ENCODE peak calls at places on chromosomes 5 and 9, in seven cellular contexts. L is psoas muscle; F is Peyer's patch; P is OCI-LY7; Y is effector memory CD4-positive, alpha-beta T cell; C is cardiac muscle cell; X is GM23338. W is an unnamed sample.

GRCh38 chr9:78973906-78974305 is 597.9 kb upstream of the TLE4 start:
- DNase-seq in P (no peak), C (no peak), L (no peak), X (peak; percentile 16), F (no peak), Y (no peak), W (no peak)

GRCh38 chr5:124828731-124829130 is 82.3 kb upstream of the ZNF608 start:
- DNase-seq in C (no peak), F (no peak), X (no peak), Y (no peak), P (no peak), L (no peak), W (no peak)

GRCh38 chr9:137171149-137172063 is at the start of gene TMEM210:
- DNase-seq in L (no peak), X (no peak), F (no peak), P (no peak), Y (no peak), C (no peak), W (no peak)

GRCh38 chr9:127215266-127216209 is 49.0 kb upstream of the GARNL3 start:
- DNase-seq in F (no peak), X (no peak), L (no peak), Y (no peak), P (no peak), C (no peak), W (no peak)

GRCh38 chr5:172534229-172535169 is 80.2 kb upstream of the SH3PXD2B start:
- DNase-seq in Y (no peak), X (no peak), F (no peak), L (no peak), P (no peak), C (no peak), W (no peak)

GRCh38 chr5:145768863-145769262 is 66.3 kb downstream of the PRELID2 start:
- DNase-seq in X (no peak), L (no peak), F (no peak), P (no peak), C (no peak), Y (no peak), W (no peak)

GRCh38 chr5:173670791-173671120 is 54.3 kb upstream of the BOD1 start:
- DNase-seq in F (no peak), L (no peak), X (no peak), C (peak; percentile 29), Y (no peak), P (no peak), W (no peak)

GRCh38 chr9:85569988-85570387 is 171.8 kb downstream of the AGTPBP1 start:
- DNase-seq in C (peak; percentile 12), X (no peak), Y (no peak), F (no peak), L (no peak), P (no peak), W (no peak)

GRCh38 chr9:5718296-5719032 is 89.6 kb downstream of the RIC1 start:
- DNase-seq in F (no peak), X (no peak), P (no peak), Y (no peak), L (no peak), C (no peak), W (no peak)

GRCh38 chr5:93886098-93886806 is 144.9 kb upstream of the POU5F2 start:
- DNase-seq in C (no peak), Y (no peak), F (no peak), P (no peak), X (no peak), L (no peak), W (no peak)

GRCh38 chr5:6371079-6371810 is 7.1 kb downstream of the MED10 start:
- DNase-seq in C (no peak), Y (no peak), F (no peak), L (no peak), P (no peak), X (no peak), W (no peak)

GRCh38 chr5:139638736-139639618 is 9.2 kb upstream of the CXXC5 start:
- DNase-seq in F (peak; percentile 37), P (peak; percentile 53), Y (no peak), C (no peak), X (no peak), L (no peak), W (no peak)

GRCh38 chr5:163735069-163735468 is 229.7 kb downstream of the MAT2B start:
- DNase-seq in Y (no peak), X (no peak), L (no peak), P (no peak), F (no peak), C (no peak), W (no peak)

GRCh38 chr9:105050296-105050695 is 122.3 kb upstream of the ABCA1 start:
- DNase-seq in C (no peak), Y (no peak), F (no peak), L (no peak), X (no peak), P (no peak), W (no peak)

GRCh38 chr5:18072600-18072999 is 438.3 kb downstream of the TAF11L14 start:
- DNase-seq in P (no peak), L (no peak), X (no peak), F (no peak), Y (no peak), C (no peak), W (no peak)

GRCh38 chr9:129665008-129665771 is at the start of gene PRRX2:
- DNase-seq in X (peak; percentile 80), Y (no peak), C (peak; percentile 34), F (no peak), P (no peak), L (peak; percentile 56), W (no peak)

GRCh38 chr5:172923539-172923938 is 35.7 kb upstream of the RPL26L1 start:
- DNase-seq in P (no peak), X (no peak), Y (no peak), C (no peak), L (no peak), F (no peak), W (no peak)

GRCh38 chr5:149314571-149315111 is 30.7 kb upstream of the GRPEL2 start:
- DNase-seq in Y (no peak), L (no peak), F (no peak), C (no peak), X (no peak), P (peak; percentile 19), W (no peak)

GRCh38 chr5:6733411-6734242 is 20.4 kb downstream of the TENT4A start:
- DNase-seq in L (no peak), X (no peak), Y (no peak), F (no peak), P (no peak), C (peak; percentile 78), W (no peak)

GRCh38 chr5:176994460-176995121 is 12.0 kb downstream of the UIMC1 start:
- DNase-seq in P (peak; percentile 95), X (peak; percentile 13), F (no peak), L (peak; percentile 26), C (peak; percentile 96), Y (no peak), W (no peak)

GRCh38 chr9:95057121-95057520 is 260.4 kb downstream of the FANCC start:
- DNase-seq in C (no peak), F (no peak), Y (no peak), X (no peak), P (no peak), L (no peak), W (no peak)

DNA sequence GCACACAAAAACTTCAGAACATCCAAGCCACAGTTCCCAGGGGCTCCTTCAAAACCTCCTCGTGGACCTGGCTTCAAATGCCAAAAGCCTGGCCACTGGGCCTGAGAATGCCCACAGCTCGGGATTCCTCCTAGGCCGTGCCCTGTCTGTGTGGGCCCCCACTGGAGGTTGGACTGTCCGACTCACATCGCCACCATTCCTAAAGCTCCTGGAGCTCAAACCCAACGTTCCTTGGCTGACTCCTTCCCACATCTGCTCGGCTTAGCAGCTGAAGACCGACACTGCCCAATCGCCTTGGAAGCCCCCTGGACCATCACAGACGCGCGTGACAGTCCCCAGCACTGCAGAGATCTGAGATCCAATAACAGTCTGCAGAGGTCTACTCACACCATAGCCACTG is 7.7 kb downstream of the SIT1 start:
- DNase-seq in X (no peak), Y (no peak), F (no peak), C (no peak), L (no peak), P (no peak), W (no peak)
- H3K4me1 ChIP-seq in X (peaks cover 12% of the 10 kb centered on the region), Y (peaks cover 29% of the 10 kb centered on the region), F (no peaks in the 10 kb centered on the region), C (peaks cover 9% of the 10 kb centered on the region), L (no peaks in the 10 kb centered on the region), P (peaks cover 48% of the 10 kb centered on the region), W (peaks cover 37% of the 10 kb centered on the region)

GRCh38 chr9:4127873-4128272 is 172.0 kb downstream of the GLIS3 start:
- DNase-seq in C (no peak), Y (no peak), P (no peak), X (no peak), L (no peak), F (no peak), W (no peak)
- H3K27ac ChIP-seq in C (no peak overlapping the region), Y (no peak overlapping the region), P (no peak overlapping the region), X (no peak overlapping the region), L (no peak overlapping the region), F (no peak overlapping the region), W (no peak overlapping the region)

GRCh38 chr5:150584561-150585335 is 55.7 kb upstream of the SYNPO start:
- DNase-seq in C (no peak), P (no peak), Y (no peak), X (no peak), L (no peak), F (peak; percentile 66), W (no peak)
- H3K4me1 ChIP-seq in C (peaks cover 14% of the 10 kb centered on the region), P (no peaks in the 10 kb centered on the region), Y (no peaks in the 10 kb centered on the region), X (no peaks in the 10 kb centered on the region), L (peaks cover 16% of the 10 kb centered on the region), F (peaks cover 15% of the 10 kb centered on the region), W (no peaks in the 10 kb centered on the region)

DNA sequence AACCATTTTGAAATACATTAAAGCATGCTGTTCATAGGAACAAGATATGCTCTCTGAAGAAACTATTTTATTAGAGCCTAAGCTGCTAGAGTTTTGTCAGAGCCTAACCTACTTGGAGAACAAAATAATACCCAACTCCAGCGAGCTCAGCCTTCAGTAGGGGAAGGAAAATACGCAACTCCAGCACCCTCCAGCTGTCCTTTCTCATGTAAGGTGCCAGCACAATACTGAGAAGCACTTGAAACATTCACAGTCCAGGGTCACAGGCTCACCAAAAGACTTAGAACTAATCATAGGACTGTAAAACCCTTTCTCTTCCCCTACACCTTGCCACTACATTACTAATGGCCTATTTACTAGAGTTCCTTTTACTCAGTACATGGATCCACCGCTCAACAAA is 18.9 kb downstream of the DPYSL3 start:
- DNase-seq in X (peak; percentile 60), L (no peak), F (no peak), Y (no peak), C (peak; percentile 38), P (no peak), W (no peak)
- H3K27ac ChIP-seq in X (peak overlapping the region; percentile 65), L (no peak overlapping the region), F (no peak overlapping the region), Y (no peak overlapping the region), C (no peak overlapping the region), P (no peak overlapping the region), W (no peak overlapping the region)

DNA sequence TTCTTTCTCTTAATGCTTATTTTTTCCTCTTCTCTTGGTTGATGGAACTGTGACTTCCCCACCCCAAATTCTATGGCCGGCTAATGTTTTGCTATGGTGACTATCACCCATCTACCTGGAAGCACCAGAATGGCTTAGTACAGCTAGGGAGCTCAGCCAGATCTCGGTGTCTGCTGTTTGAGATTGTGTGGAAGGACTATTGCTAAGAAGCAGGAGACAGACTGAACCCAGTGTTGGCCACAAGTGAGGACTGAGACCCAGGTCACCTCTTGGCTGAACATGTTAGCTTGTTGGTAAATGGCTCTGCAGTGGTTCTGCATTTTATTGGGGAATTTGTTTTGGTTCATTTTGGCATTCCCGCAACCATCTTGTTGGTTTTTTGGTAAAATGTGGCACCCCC is 2.7 kb downstream of the PRRC2B start:
- DNase-seq in C (no peak), P (no peak), F (no peak), L (no peak), Y (no peak), X (no peak), W (no peak)
- H3K4me1 ChIP-seq in C (peaks cover 39% of the 10 kb centered on the region), P (peaks cover 46% of the 10 kb centered on the region), F (no peaks in the 10 kb centered on the region), L (peaks cover 73% of the 10 kb centered on the region), Y (peaks cover 65% of the 10 kb centered on the region), X (peaks cover 69% of the 10 kb centered on the region), W (peaks cover 73% of the 10 kb centered on the region)

GRCh38 chr5:14011089-14012004 is 66.9 kb upstream of the DNAH5 start:
- DNase-seq in X (peak; percentile 96), Y (no peak), F (peak; percentile 86), C (peak; percentile 92), L (peak; percentile 88), P (peak; percentile 67), W (no peak)
- H3K27ac ChIP-seq in X (peak overlapping the region; percentile 40), Y (no peak overlapping the region), F (peak overlapping the region; percentile 16), C (peak overlapping the region; percentile 8), L (peak overlapping the region; percentile 74), P (no peak overlapping the region), W (no peak overlapping the region)

W was measured in CD4-positive, CD25-positive, alpha-beta regulatory T cell.